ENCODE peak calls at places on chromosome 12, in nine cellular contexts. W is GM12878, E is transverse colon, G is sigmoid colon, B is stomach, Q is K562, D is HepG2, U is HCT116, T is endothelial cell of umbilical vein. X is an unnamed sample. For H3K36me3, the result is how much of the 10 kb centered on the place peaks cover.

GRCh38 chr12:2115101-2115845 is 62.5 kb downstream of the CACNA1C start:
- DNase-seq in W (no peak), E (no peak), G (peak), B (no peak), Q (no peak), D (no peak), U (no peak), T (no peak), X (no peak)

GRCh38 chr12:50403001-50403440 is 2.3 kb downstream of the LARP4 start:
- DNase-seq in W (no peak), E (no peak), G (no peak), B (no peak), Q (no peak), D (no peak), U (no peak), T (no peak), X (no peak)

GRCh38 chr12:56713345-56713744 is 11.8 kb downstream of the NACA start:
- DNase-seq in W (no peak), E (no peak), G (no peak), B (no peak), Q (no peak), D (no peak), U (no peak), T (no peak), X (no peak)

GRCh38 chr12:113247123-113248045 is 26.1 kb downstream of the TPCN1 start:
- DNase-seq in W (no peak), E (no peak), G (no peak), B (no peak), Q (no peak), D (no peak), U (no peak), T (peak), X (no peak)

GRCh38 chr12:19848426-19848825 is 409.1 kb downstream of the AEBP2 start:
- DNase-seq in W (no peak), E (no peak), G (no peak), B (no peak), Q (no peak), D (no peak), U (no peak), T (no peak), X (no peak)

GRCh38 chr12:5392961-5393360 is 38.9 kb upstream of the NTF3 start:
- DNase-seq in W (no peak), E (no peak), G (no peak), B (no peak), Q (no peak), D (no peak), U (no peak), T (no peak), X (no peak)

GRCh38 chr12:21476949-21477348 is 24.5 kb downstream of the RECQL start:
- DNase-seq in W (no peak), E (no peak), G (no peak), B (no peak), Q (no peak), D (no peak), U (no peak), T (peak), X (no peak)

GRCh38 chr12:49983892-49984291 is 11.1 kb downstream of the AQP6 start:
- DNase-seq in W (no peak), E (no peak), G (no peak), B (no peak), Q (peak), D (no peak), U (no peak), T (peak), X (no peak)

GRCh38 chr12:92356405-92356804 is 210.8 kb upstream of the BTG1 start:
- DNase-seq in W (no peak), E (no peak), G (no peak), B (no peak), Q (no peak), D (no peak), U (no peak), T (no peak), X (no peak)

GRCh38 chr12:4286771-4287317 is 13.3 kb downstream of the CCND2 start:
- DNase-seq in W (no peak), E (no peak), G (no peak), B (no peak), Q (no peak), D (no peak), U (no peak), T (no peak), X (no peak)
- H3K36me3 ChIP-seq in W (half or more), E (under half), G (half or more), B (under half), Q (half or more), D (under half), U (under half), T (under half), X (under half)

DNA sequence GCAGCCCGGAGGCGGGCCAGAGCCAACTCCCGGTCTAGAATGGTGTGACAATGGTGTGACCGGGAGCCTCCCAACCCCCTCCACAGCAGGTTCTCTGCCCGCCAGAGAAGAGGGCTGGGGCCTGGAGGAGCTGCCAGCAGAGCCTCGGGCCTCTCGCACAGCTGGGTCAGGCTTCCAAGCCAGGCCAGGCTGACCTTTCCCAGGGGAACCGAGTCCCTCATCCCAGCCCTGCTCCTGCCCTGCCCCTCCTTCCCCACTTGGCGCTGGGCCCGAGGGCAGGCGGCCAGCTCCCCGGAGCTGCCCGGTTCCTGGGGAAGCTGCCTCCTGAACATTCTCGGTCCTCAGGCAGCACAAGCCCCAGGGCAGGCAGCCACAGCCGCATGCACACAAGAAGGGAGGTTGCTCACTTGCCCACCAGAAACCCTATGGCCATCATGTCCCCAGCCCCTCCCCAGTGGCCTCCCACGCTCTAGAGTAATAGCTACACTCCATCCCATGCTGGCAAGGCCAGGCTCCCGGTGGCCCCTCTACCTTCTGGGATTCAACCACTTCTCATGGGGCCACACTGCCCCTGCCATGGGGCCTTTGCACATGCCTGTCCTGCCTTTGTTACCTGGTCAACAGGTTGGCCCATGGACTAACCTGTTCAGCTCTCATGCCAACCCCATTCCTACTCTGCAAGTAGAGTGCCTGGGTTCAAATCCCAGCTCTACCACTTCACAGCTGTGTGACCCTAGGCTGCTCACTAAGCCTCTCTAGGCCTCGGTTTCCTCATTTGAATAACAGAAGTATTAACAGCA is 98.3 kb downstream of the RFLNA start:
- DNase-seq in W (no peak), E (peak), G (peak), B (peak), Q (no peak), D (no peak), U (no peak), T (peak), X (peak)
- TF ChIP-seq POLR2AphosphoS5 in W (no peak), E (peak), G (peak), B (peak), Q (no peak), D (no peak), U (peak), T (peak), X (peak)

GRCh38 chr12:90013409-90013808 is 304.8 kb upstream of the ATP2B1 start:
- DNase-seq in W (peak), E (no peak), G (no peak), B (no peak), Q (no peak), D (no peak), U (no peak), T (no peak), X (no peak)
- TF ChIP-seq CTCF in W (peak), E (peak), G (no peak), B (no peak), Q (peak), D (peak), U (peak), T (no peak), X (no peak)

GRCh38 chr12:132111641-132112304 is 32.3 kb downstream of the DDX51 start:
- DNase-seq in W (no peak), E (no peak), G (peak), B (no peak), Q (no peak), D (no peak), U (no peak), T (no peak), X (no peak)
- H3K36me3 ChIP-seq in W (under half), E (under half), G (half or more), B (under half), Q (half or more), D (half or more), U (under half), T (under half), X (under half)

GRCh38 chr12:108840605-108841328 is 16.6 kb downstream of the SSH1 start:
- DNase-seq in W (no peak), E (no peak), G (no peak), B (no peak), Q (no peak), D (no peak), U (no peak), T (no peak), X (no peak)

GRCh38 chr12:108838194-108839010 is 19.0 kb downstream of the SSH1 start:
- DNase-seq in W (peak), E (peak), G (peak), B (peak), Q (peak), D (peak), U (peak), T (peak), X (peak)

GRCh38 chr12:108839890-108840230 is 17.5 kb downstream of the SSH1 start:
- DNase-seq in W (no peak), E (no peak), G (no peak), B (no peak), Q (no peak), D (no peak), U (no peak), T (no peak), X (no peak)

GRCh38 chr12:108837680-108838079 is 19.7 kb downstream of the SSH1 start:
- DNase-seq in W (no peak), E (no peak), G (no peak), B (no peak), Q (no peak), D (no peak), U (no peak), T (no peak), X (no peak)

GRCh38 chr12:108839011-108839889 is 18.1 kb downstream of the SSH1 start:
- DNase-seq in W (no peak), E (no peak), G (peak), B (no peak), Q (no peak), D (no peak), U (no peak), T (peak), X (peak)
- TF ChIP-seq POLR2AphosphoS5 in W (no peak), E (peak), G (no peak), B (no peak), Q (no peak), D (no peak), U (no peak), T (no peak), X (peak)

GRCh38 chr12:77299910-77300772 is 234.8 kb upstream of the E2F7 start:
- DNase-seq in W (no peak), E (no peak), G (no peak), B (no peak), Q (no peak), D (no peak), U (no peak), T (peak), X (no peak)
- TF ChIP-seq CTCF in W (no peak), E (no peak), G (no peak), B (no peak), Q (no peak), D (no peak), U (no peak), T (no peak), X (no peak)

DNA sequence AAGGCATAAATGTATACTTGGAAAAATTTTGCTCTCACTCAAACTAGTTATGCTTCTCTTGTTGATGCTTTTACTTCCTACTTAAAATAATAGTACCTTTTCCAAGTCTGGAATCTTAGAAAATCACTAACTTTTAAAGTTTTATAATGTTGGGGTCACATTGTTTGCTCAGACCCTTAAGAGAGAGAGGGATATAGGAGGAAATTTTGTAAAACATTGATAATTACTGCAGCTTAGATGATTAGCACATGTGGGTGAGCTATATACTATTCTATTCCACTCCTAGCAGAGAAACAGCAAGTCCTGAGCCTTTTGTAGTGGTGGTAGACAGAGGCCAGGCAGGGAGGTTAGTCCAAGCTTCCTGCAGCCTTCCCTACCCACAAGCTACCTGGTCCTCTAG is 13.4 kb downstream of the EID3 start:
- DNase-seq in W (no peak), E (no peak), G (no peak), B (no peak), Q (no peak), D (no peak), U (no peak), T (no peak), X (no peak)
- H3K36me3 ChIP-seq in W (under half), E (under half), G (half or more), B (half or more), Q (half or more), D (half or more), U (half or more), T (half or more), X (under half)